ENCODE peak calls at places on chromosomes 16 and 17, in nine cellular contexts. B is ovary; A is ELF-1; W is stimulated activated CD8-positive, alpha-beta memory T cell treated with anti-CD3 and anti-CD28 coated beads, Interleukin-2, amount 100 ng/mL, for 48 hours; Z is GM04504; Q is substantia nigra; S is NCI-H748 treated with DMSO at 0.1 percent for 48 hours; X is stimulated activated CD4-positive, alpha-beta T cell treated with anti-CD3 and anti-CD28 coated beads, Interleukin-12 subunit alpha, Interleukin-12 subunit beta, amount 100 ng/mL, for 24 hours; U is AG04450. J is an unnamed sample.
A peak's percentile ranks its signal among the peaks of the same experiment; 100 is the strongest.

GRCh38 chr17:61464121-61464905 is 12.1 kb downstream of the TBX4 start:
- DNase-seq in B (no peak), A (no peak), W (no peak), Z (no peak), Q (no peak), S (no peak), X (no peak), U (no peak), J (no peak)

GRCh38 chr17:43732961-43733360 is 25.6 kb downstream of the SOST start:
- DNase-seq in B (no peak), A (peak; percentile 42), W (no peak), Z (peak; percentile 47), Q (no peak), S (no peak), X (no peak), U (peak; percentile 55), J (no peak)

GRCh38 chr17:17987901-17988300 is 15.2 kb downstream of the DRC3 start:
- DNase-seq in B (no peak), A (no peak), W (no peak), Z (no peak), Q (no peak), S (peak; percentile 4), X (no peak), U (no peak), J (no peak)

GRCh38 chr17:7940034-7940433 is 8.0 kb downstream of the CNTROB start:
- DNase-seq in B (no peak), A (no peak), W (no peak), Z (no peak), Q (no peak), S (no peak), X (no peak), U (no peak), J (no peak)

GRCh38 chr17:62919388-62919787 is 46.6 kb upstream of the TANC2 start:
- DNase-seq in B (no peak), A (no peak), W (no peak), Z (no peak), Q (no peak), S (no peak), X (no peak), U (no peak), J (no peak)

GRCh38 chr17:74610108-74610507 is 13.4 kb downstream of the CD300E start:
- DNase-seq in B (no peak), A (peak; percentile 45), W (no peak), Z (no peak), Q (no peak), S (no peak), X (no peak), U (no peak), J (no peak)

GRCh38 chr16:15610369-15610871 is 32.5 kb downstream of the MARF1 start:
- DNase-seq in B (no peak), A (no peak), W (no peak), Z (no peak), Q (no peak), S (no peak), X (no peak), U (no peak), J (no peak)

GRCh38 chr17:81494984-81495383 is 17.6 kb downstream of the ACTG1 start:
- DNase-seq in B (no peak), A (no peak), W (no peak), Z (no peak), Q (no peak), S (no peak), X (no peak), U (no peak), J (peak; percentile 23)

GRCh38 chr16:80719573-80719972 is 84.8 kb downstream of the CDYL2 start:
- DNase-seq in B (no peak), A (no peak), W (no peak), Z (no peak), Q (no peak), S (no peak), X (no peak), U (no peak), J (no peak)

GRCh38 chr16:14056970-14057369 is 14.1 kb upstream of the MRTFB start:
- DNase-seq in B (no peak), A (no peak), W (no peak), Z (no peak), Q (no peak), S (no peak), X (no peak), U (no peak), J (no peak)

GRCh38 chr17:12813680-12814079 is 24.4 kb downstream of the ARHGAP44 start:
- DNase-seq in B (no peak), A (no peak), W (no peak), Z (no peak), Q (no peak), S (no peak), X (no peak), U (no peak), J (no peak)

GRCh38 chr17:79033741-79034501 is 10.0 kb downstream of the C1QTNF1 start:
- DNase-seq in B (peak; percentile 60), A (peak; percentile 82), W (no peak), Z (no peak), Q (peak; percentile 52), S (no peak), X (no peak), U (no peak), J (peak; percentile 41)

GRCh38 chr17:39702901-39703893 is 3.3 kb downstream of the ERBB2 start:
- DNase-seq in B (no peak), A (no peak), W (no peak), Z (no peak), Q (no peak), S (no peak), X (no peak), U (no peak), J (no peak)

GRCh38 chr16:22055881-22056280 is 36.5 kb upstream of the VWA3A start:
- DNase-seq in B (no peak), A (peak; percentile 30), W (no peak), Z (no peak), Q (no peak), S (no peak), X (no peak), U (no peak), J (no peak)

GRCh38 chr17:40317345-40317873 is 8.4 kb downstream of the RARA start:
- DNase-seq in B (peak; percentile 48), A (peak; percentile 69), W (no peak), Z (no peak), Q (no peak), S (no peak), X (no peak), U (no peak), J (no peak)

GRCh38 chr17:72368191-72368590 is 247.4 kb downstream of the SOX9 start:
- DNase-seq in B (no peak), A (no peak), W (no peak), Z (no peak), Q (no peak), S (no peak), X (no peak), U (no peak), J (no peak)

GRCh38 chr16:82627811-82628339 is 1.1 kb downstream of the CDH13 start:
- DNase-seq in B (no peak), A (peak; percentile 31), W (no peak), Z (no peak), Q (no peak), S (no peak), X (no peak), U (no peak), J (no peak)

GRCh38 chr17:77465358-77466041 is 324.7 kb downstream of the SEC14L1 start:
- DNase-seq in B (no peak), A (peak; percentile 69), W (peak; percentile 64), Z (no peak), Q (no peak), S (no peak), X (peak; percentile 68), U (no peak), J (no peak)

GRCh38 chr16:63230383-63230782 is 1194.1 kb upstream of the CDH8 start:
- DNase-seq in B (no peak), A (no peak), W (no peak), Z (no peak), Q (no peak), S (no peak), X (no peak), U (no peak), J (no peak)

GRCh38 chr17:2054740-2055493 is at the start of gene HIC1:
- DNase-seq in B (peak; percentile 87), A (peak; percentile 88), W (peak; percentile 70), Z (no peak), Q (peak; percentile 17), S (peak; percentile 59), X (peak; percentile 67), U (no peak), J (no peak)

GRCh38 chr17:36117505-36118382 is 14.1 kb downstream of the CCL4 start:
- DNase-seq in B (no peak), A (no peak), W (peak; percentile 28), Z (no peak), Q (no peak), S (no peak), X (peak; percentile 26), U (no peak), J (no peak)

GRCh38 chr16:70391881-70392481 is 45.3 kb downstream of the DDX19A start:
- DNase-seq in B (no peak), A (no peak), W (no peak), Z (peak; percentile 84), Q (no peak), S (no peak), X (no peak), U (no peak), J (no peak)